ENCODE peak calls at places on chromosomes 5 and 9, in five cellular contexts. One of them, this sample, is unnamed.

GRCh38 chr9:2771661-2772060 is 54.4 kb downstream of the KCNV2 start:
- DNase-seq in IMR-90: peak
- DNase-seq in HepG2: no peak
- DNase-seq in K562: no peak
- DNase-seq in H1: no peak
- DNase-seq in this sample: no peak

GRCh38 chr9:7976167-7976755 is 176.7 kb upstream of the DMAC1 start:
- DNase-seq in IMR-90: no peak
- DNase-seq in HepG2: no peak
- DNase-seq in K562: no peak
- DNase-seq in H1: no peak
- DNase-seq in this sample: no peak

GRCh38 chr5:36535390-36535789 is 71.0 kb upstream of the SLC1A3 start:
- DNase-seq in IMR-90: no peak
- DNase-seq in HepG2: no peak
- DNase-seq in K562: no peak
- DNase-seq in H1: no peak
- DNase-seq in this sample: no peak

GRCh38 chr9:97866848-97867247 is 13.8 kb downstream of the FOXE1 start:
- DNase-seq in IMR-90: no peak
- DNase-seq in HepG2: no peak
- DNase-seq in K562: no peak
- DNase-seq in H1: no peak
- DNase-seq in this sample: no peak

GRCh38 chr5:149391524-149391923 is 12.4 kb upstream of the IL17B start:
- DNase-seq in IMR-90: no peak
- DNase-seq in HepG2: no peak
- DNase-seq in K562: no peak
- DNase-seq in H1: no peak
- DNase-seq in this sample: no peak

GRCh38 chr9:111405701-111406100 is 75.7 kb upstream of the OR2K2 start:
- DNase-seq in IMR-90: no peak
- DNase-seq in HepG2: no peak
- DNase-seq in K562: no peak
- DNase-seq in H1: no peak
- DNase-seq in this sample: no peak

GRCh38 chr9:78971505-78971904 is 600.3 kb upstream of the TLE4 start:
- DNase-seq in IMR-90: no peak
- DNase-seq in HepG2: no peak
- DNase-seq in K562: no peak
- DNase-seq in H1: no peak
- DNase-seq in this sample: no peak

GRCh38 chr5:143826909-143827514 is 15.1 kb downstream of the HMHB1 start:
- DNase-seq in IMR-90: peak
- DNase-seq in HepG2: no peak
- DNase-seq in K562: no peak
- DNase-seq in H1: no peak
- DNase-seq in this sample: peak

GRCh38 chr5:67166460-67166871 is 30.1 kb downstream of the CD180 start:
- DNase-seq in IMR-90: no peak
- DNase-seq in HepG2: no peak
- DNase-seq in K562: no peak
- DNase-seq in H1: no peak
- DNase-seq in this sample: no peak

GRCh38 chr5:96662725-96663513 is 743 bp downstream of the CAST start:
- DNase-seq in IMR-90: peak
- DNase-seq in HepG2: peak
- DNase-seq in K562: peak
- DNase-seq in H1: peak
- DNase-seq in this sample: peak

GRCh38 chr9:130172161-130172857 is at the start of gene NCS1:
- DNase-seq in IMR-90: peak
- DNase-seq in HepG2: no peak
- DNase-seq in K562: peak
- DNase-seq in H1: no peak
- DNase-seq in this sample: peak

GRCh38 chr5:168532471-168532870 is 3.4 kb downstream of the FBLL1 start:
- DNase-seq in IMR-90: no peak
- DNase-seq in HepG2: no peak
- DNase-seq in K562: no peak
- DNase-seq in H1: no peak
- DNase-seq in this sample: no peak

GRCh38 chr9:33510264-33511183 is 13.5 kb upstream of the ANKRD18B start:
- DNase-seq in IMR-90: peak
- DNase-seq in HepG2: no peak
- DNase-seq in K562: peak
- DNase-seq in H1: peak
- DNase-seq in this sample: peak

GRCh38 chr9:4674783-4675182 is 4.6 kb upstream of the CDC37L1 start:
- DNase-seq in IMR-90: peak
- DNase-seq in HepG2: peak
- DNase-seq in K562: no peak
- DNase-seq in H1: no peak
- DNase-seq in this sample: no peak

GRCh38 chr9:87711857-87712800 is 13.8 kb upstream of the CTSL start:
- DNase-seq in IMR-90: peak
- DNase-seq in HepG2: peak
- DNase-seq in K562: no peak
- DNase-seq in H1: no peak
- DNase-seq in this sample: peak

GRCh38 chr5:164345853-164346252 is 840.4 kb downstream of the MAT2B start:
- DNase-seq in IMR-90: no peak
- DNase-seq in HepG2: no peak
- DNase-seq in K562: peak
- DNase-seq in H1: no peak
- DNase-seq in this sample: no peak

GRCh38 chr9:76576344-76576743 is 117.4 kb downstream of the GCNT1 start:
- DNase-seq in IMR-90: peak
- DNase-seq in HepG2: no peak
- DNase-seq in K562: no peak
- DNase-seq in H1: no peak
- DNase-seq in this sample: no peak

GRCh38 chr9:76818271-76818670 is 54.0 kb downstream of the PCA3 start:
- DNase-seq in IMR-90: peak
- DNase-seq in HepG2: peak
- DNase-seq in K562: no peak
- DNase-seq in H1: no peak
- DNase-seq in this sample: peak

GRCh38 chr5:67824852-67825251 is 390.7 kb upstream of the PIK3R1 start:
- DNase-seq in IMR-90: no peak
- DNase-seq in HepG2: no peak
- DNase-seq in K562: no peak
- DNase-seq in H1: no peak
- DNase-seq in this sample: no peak

GRCh38 chr5:169299651-169300467 is 1.1 kb downstream of the SLIT3 start:
- DNase-seq in IMR-90: no peak
- DNase-seq in HepG2: no peak
- DNase-seq in K562: no peak
- DNase-seq in H1: peak
- DNase-seq in this sample: peak

GRCh38 chr5:53424691-53425597 is 55.5 kb upstream of the FST start:
- DNase-seq in IMR-90: no peak
- DNase-seq in HepG2: no peak
- DNase-seq in K562: no peak
- DNase-seq in H1: no peak
- DNase-seq in this sample: no peak

GRCh38 chr9:105901514-105902109 is 207.3 kb downstream of the TMEM38B start:
- DNase-seq in IMR-90: peak
- DNase-seq in HepG2: peak
- DNase-seq in K562: peak
- DNase-seq in H1: peak
- DNase-seq in this sample: peak

DNA sequence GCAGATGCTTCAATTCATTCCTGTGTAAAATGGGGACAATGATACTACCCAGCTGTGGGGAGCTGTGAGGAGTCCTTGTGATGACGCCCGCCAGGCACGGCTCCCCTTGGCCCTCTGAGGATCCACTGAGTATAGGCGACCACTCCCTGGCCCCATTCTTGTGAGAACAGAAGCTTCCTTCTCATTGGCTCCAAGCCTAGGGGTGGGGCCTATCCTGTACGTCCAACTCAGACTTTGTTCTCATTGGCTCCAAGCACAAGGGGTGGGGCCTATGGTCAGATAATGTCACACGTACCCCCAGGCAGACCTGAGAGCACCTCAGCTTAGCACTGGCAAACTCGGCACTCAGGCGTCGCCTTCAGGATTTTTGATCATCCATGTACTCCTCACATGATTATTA is 232.9 kb upstream of the MVB12B start:
- DNase-seq in IMR-90: no peak
- DNase-seq in HepG2: no peak
- DNase-seq in K562: peak
- DNase-seq in H1: no peak
- DNase-seq in this sample: no peak
- TF ChIP-seq MAFK in IMR-90: no peak
- TF ChIP-seq MAFK in HepG2: no peak
- TF ChIP-seq MAFK in K562: no peak
- TF ChIP-seq MAFK in H1: no peak
- TF ChIP-seq MAFK in this sample: no peak

GRCh38 chr5:180069589-180070247 is 1.8 kb downstream of the RNF130 start:
- DNase-seq in IMR-90: no peak
- DNase-seq in HepG2: peak
- DNase-seq in K562: no peak
- DNase-seq in H1: no peak
- DNase-seq in this sample: no peak

GRCh38 chr5:180072556-180072955 is 997 bp upstream of the RNF130 start:
- DNase-seq in IMR-90: no peak
- DNase-seq in HepG2: no peak
- DNase-seq in K562: no peak
- DNase-seq in H1: no peak
- DNase-seq in this sample: no peak

GRCh38 chr5:180072256-180072548 is 643 bp upstream of the RNF130 start:
- DNase-seq in IMR-90: no peak
- DNase-seq in HepG2: no peak
- DNase-seq in K562: no peak
- DNase-seq in H1: no peak
- DNase-seq in this sample: no peak

GRCh38 chr5:180070726-180071417 is 687 bp downstream of the RNF130 start:
- DNase-seq in IMR-90: peak
- DNase-seq in HepG2: no peak
- DNase-seq in K562: no peak
- DNase-seq in H1: no peak
- DNase-seq in this sample: peak

DNA sequence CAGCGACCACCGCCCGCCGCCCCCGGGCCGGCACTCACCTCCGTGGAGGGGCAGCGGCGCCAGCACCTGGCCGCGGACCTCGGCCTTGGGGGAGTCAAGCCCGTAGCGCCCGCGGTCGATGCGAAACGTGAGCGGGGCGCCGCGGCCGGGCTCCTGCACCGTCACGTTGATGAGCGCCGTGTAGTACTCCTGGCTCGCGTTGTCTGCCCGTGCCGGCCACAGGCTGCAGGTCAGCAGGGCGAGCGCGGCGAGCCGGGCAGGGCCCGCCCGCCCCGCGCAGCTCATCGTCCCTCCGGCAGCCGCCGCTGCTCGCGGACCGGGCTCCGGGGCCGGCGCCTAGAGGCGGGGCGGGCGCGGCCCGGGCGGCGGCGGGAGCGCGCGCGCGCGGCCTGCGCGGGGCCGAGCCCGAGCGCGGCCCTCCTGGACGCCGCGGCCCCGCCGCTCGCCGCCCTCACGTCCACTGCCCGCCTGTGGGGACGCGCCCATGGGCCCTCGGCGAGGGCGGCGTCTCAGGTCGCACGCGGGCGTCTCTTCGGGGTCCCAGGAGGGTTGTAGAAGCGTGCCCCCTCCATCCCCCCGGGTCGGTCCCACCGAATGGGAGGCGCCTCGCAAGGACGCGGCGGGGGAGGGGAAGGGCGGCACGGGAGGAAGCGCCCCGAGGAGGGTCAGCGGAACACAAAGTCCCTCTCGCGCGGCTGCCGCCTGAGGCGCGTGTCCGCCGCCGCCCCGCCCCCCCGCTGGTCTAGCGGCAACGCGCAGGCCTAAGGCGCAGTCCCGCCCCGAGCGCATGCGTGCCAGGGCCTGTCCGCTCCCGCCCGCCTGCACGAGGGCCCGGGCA is at the start of gene RNF130:
- DNase-seq in IMR-90: peak
- DNase-seq in HepG2: peak
- DNase-seq in K562: peak
- DNase-seq in H1: peak
- DNase-seq in this sample: peak
- TF ChIP-seq MAFK in IMR-90: no peak
- TF ChIP-seq MAFK in HepG2: no peak
- TF ChIP-seq MAFK in K562: no peak
- TF ChIP-seq MAFK in H1: no peak
- TF ChIP-seq MAFK in this sample: no peak

DNA sequence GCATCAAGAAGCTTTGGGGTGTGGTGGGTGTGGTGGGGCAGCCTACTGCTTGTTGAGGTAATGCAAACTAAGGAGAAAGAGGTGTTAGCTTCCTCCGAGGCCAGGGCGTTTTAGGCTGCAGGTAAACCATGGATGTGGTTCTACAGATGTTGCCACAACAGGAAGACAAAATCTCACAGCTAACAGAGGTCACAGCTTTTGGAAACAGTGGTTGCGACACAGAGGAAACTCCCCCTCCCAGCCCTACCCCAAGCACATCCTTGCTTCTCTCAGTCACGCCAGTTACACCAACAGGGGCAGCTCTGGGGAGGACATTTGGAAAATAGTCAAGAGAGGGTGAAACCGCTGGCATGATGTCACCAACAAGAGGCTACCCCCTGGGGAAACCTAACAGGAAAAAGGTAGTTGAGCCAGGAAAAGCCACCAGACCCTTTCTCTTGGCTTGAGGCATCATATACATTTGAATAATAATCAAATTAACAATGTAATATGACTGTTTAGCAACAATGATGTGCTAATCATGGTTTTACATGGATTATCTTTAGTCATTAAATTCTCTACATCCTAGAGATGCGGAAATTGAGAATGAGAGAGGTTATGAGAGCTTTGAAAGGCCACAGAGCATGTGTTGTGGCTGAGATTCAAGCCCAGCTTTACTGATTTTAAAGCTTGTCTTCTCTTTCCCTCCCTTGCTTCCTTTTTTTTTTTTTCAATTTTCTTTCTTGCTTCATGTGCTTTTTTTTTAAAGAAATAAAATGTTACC is 82.2 kb upstream of the IL12B start:
- DNase-seq in IMR-90: no peak
- DNase-seq in HepG2: no peak
- DNase-seq in K562: no peak
- DNase-seq in H1: no peak
- DNase-seq in this sample: no peak
- TF ChIP-seq MAFK in IMR-90: no peak
- TF ChIP-seq MAFK in HepG2: no peak
- TF ChIP-seq MAFK in K562: no peak
- TF ChIP-seq MAFK in H1: no peak
- TF ChIP-seq MAFK in this sample: no peak

DNA sequence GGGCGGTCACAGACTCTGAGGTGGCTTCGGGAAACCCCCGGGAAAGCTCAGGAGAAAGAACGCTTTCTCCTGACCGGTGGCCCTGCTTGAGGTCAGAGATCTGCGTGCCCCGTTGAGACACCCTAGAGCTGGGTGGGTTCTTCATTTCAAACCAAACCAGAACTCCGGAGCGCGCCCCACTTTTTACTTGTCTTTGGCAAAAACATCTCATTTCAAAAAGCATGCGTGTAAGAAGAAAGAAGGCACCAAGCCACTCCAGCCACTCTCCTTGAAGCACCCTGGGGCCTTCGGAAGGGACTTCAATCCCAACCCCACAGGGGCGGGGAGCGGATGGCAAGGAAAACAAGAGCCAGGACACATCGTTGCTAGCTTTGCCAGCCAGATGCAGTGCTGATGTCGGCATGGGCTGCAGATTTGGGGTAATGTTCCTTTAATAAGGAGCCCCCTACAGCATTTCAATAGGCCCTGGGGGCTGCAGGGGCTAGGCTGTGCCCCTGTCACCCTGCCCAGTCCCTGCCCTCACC is 171.7 kb downstream of the ERCC6L2 start:
- DNase-seq in IMR-90: no peak
- DNase-seq in HepG2: no peak
- DNase-seq in K562: no peak
- DNase-seq in H1: no peak
- DNase-seq in this sample: no peak
- TF ChIP-seq MAFK in IMR-90: no peak
- TF ChIP-seq MAFK in HepG2: no peak
- TF ChIP-seq MAFK in K562: no peak
- TF ChIP-seq MAFK in H1: no peak
- TF ChIP-seq MAFK in this sample: no peak